ENCODE peak calls at places on chromosome 1, in five cellular contexts. J is fibroblast of pulmonary artery, C is fibroblast of villous mesenchyme, G is Daoy, S is T-helper 9 cell. R is an unnamed sample.

GRCh38 chr1:61254629-61255323 is 172.4 kb downstream of the NFIA start:
- DNase-seq in G (peak), J (peak), S (no peak), C (peak), R (no peak)

GRCh38 chr1:93704063-93704462 is 22.4 kb upstream of the BCAR3 start:
- DNase-seq in J (no peak), G (no peak), S (no peak), C (no peak), R (no peak)

GRCh38 chr1:46467183-46467504 is 22.5 kb upstream of the DMBX1 start:
- DNase-seq in J (no peak), G (no peak), S (no peak), C (no peak), R (no peak)

GRCh38 chr1:154453577-154454352 is 48.3 kb upstream of the TDRD10 start:
- DNase-seq in S (no peak), G (peak), C (peak), J (peak), R (no peak)

GRCh38 chr1:157092831-157093230 is 6.8 kb downstream of the ETV3L start:
- DNase-seq in G (no peak), J (peak), S (no peak), C (peak), R (no peak)

GRCh38 chr1:229059671-229060079 is 211.2 kb upstream of the RAB4A start:
- DNase-seq in C (peak), S (no peak), G (no peak), J (peak), R (no peak)

GRCh38 chr1:74481607-74482006 is 30.8 kb downstream of the LRRC53 start:
- DNase-seq in S (no peak), J (no peak), G (no peak), C (no peak), R (no peak)

GRCh38 chr1:174960362-174960761 is 39.4 kb upstream of the CACYBP start:
- DNase-seq in G (no peak), S (no peak), C (no peak), J (no peak), R (no peak)

GRCh38 chr1:104932030-104932915 is 1182.6 kb downstream of the AMY1C start:
- DNase-seq in S (no peak), C (no peak), J (no peak), G (no peak), R (no peak)

GRCh38 chr1:185938396-185938795 is 204.2 kb downstream of the HMCN1 start:
- DNase-seq in S (no peak), G (peak), C (no peak), J (peak), R (no peak)

GRCh38 chr1:25055045-25055780 is 125.1 kb upstream of the RUNX3 start:
- DNase-seq in S (no peak), C (no peak), J (no peak), G (no peak), R (no peak)

GRCh38 chr1:205421728-205422127 is at the start of gene LEMD1:
- DNase-seq in C (no peak), S (no peak), J (no peak), G (no peak), R (no peak)

GRCh38 chr1:212290608-212291007 is 5.4 kb downstream of the PPP2R5A start:
- DNase-seq in S (no peak), J (peak), G (no peak), C (no peak), R (no peak)

GRCh38 chr1:234987415-234988159 is 141.1 kb downstream of the TOMM20 start:
- DNase-seq in S (no peak), G (peak), J (peak), C (peak), R (no peak)

GRCh38 chr1:107228704-107229103 is 87.9 kb downstream of the NTNG1 start:
- DNase-seq in J (no peak), G (peak), C (no peak), S (no peak), R (no peak)

GRCh38 chr1:228867951-228868730 is 132.9 kb downstream of the RHOU start:
- DNase-seq in J (no peak), S (no peak), C (no peak), G (no peak), R (no peak)

GRCh38 chr1:39453603-39454002 is 37.8 kb upstream of the BMP8A start:
- DNase-seq in J (peak), C (peak), G (peak), S (no peak), R (no peak)

GRCh38 chr1:59143824-59144223 is 153.1 kb upstream of the FGGY start:
- DNase-seq in S (no peak), G (peak), C (no peak), J (peak), R (no peak)

GRCh38 chr1:15313012-15313411 is 66.0 kb downstream of the FHAD1 start:
- DNase-seq in G (no peak), J (no peak), S (no peak), C (no peak), R (no peak)

GRCh38 chr1:88276158-88276557 is 407.9 kb upstream of the PKN2 start:
- DNase-seq in C (peak), G (peak), S (no peak), J (peak), R (no peak)

GRCh38 chr1:8025061-8025670 is 943 bp downstream of the ERRFI1 start:
- DNase-seq in C (peak), J (peak), G (no peak), S (no peak), R (no peak)

GRCh38 chr1:216841165-216841564 is 117.9 kb upstream of the ESRRG start:
- DNase-seq in S (no peak), C (no peak), J (no peak), G (no peak), R (no peak)

GRCh38 chr1:161039546-161039945 is 782 bp upstream of the TSTD1 start:
- DNase-seq in C (no peak), J (no peak), G (no peak), S (no peak), R (no peak)

R was measured in CD8-positive, alpha-beta memory T cell.